ENCODE peak calls at places on chromosomes 6 and 20, in nine cellular contexts. One of them, this sample, is unnamed.

GRCh38 chr20:19540401-19540800 is 217.7 kb upstream of the RIN2 start:
- DNase-seq in BE2C: no peak
- DNase-seq in AG10803: no peak
- DNase-seq in mucosa of descending colon: no peak
- DNase-seq in CD4-positive, alpha-beta T cell: no peak
- DNase-seq in A549: no peak
- DNase-seq in psoas muscle: no peak
- DNase-seq in cardiac muscle cell: no peak
- DNase-seq in lower lobe of right lung: no peak
- DNase-seq in this sample: no peak

GRCh38 chr6:38488876-38489275 is 150.9 kb downstream of the BTBD9 start:
- DNase-seq in AG10803: no peak
- DNase-seq in BE2C: no peak
- DNase-seq in CD4-positive, alpha-beta T cell: no peak
- DNase-seq in cardiac muscle cell: no peak
- DNase-seq in A549: no peak
- DNase-seq in psoas muscle: no peak
- DNase-seq in mucosa of descending colon: no peak
- DNase-seq in lower lobe of right lung: no peak
- DNase-seq in this sample: no peak

GRCh38 chr20:63606701-63607100 is 20.2 kb downstream of the GMEB2 start:
- DNase-seq in lower lobe of right lung: no peak
- DNase-seq in psoas muscle: no peak
- DNase-seq in AG10803: no peak
- DNase-seq in CD4-positive, alpha-beta T cell: no peak
- DNase-seq in mucosa of descending colon: no peak
- DNase-seq in A549: no peak
- DNase-seq in cardiac muscle cell: no peak
- DNase-seq in BE2C: no peak
- DNase-seq in this sample: no peak

GRCh38 chr20:58650181-58650775 is 805 bp upstream of the STX16 start:
- DNase-seq in psoas muscle: no peak
- DNase-seq in CD4-positive, alpha-beta T cell: peak; percentile 37
- DNase-seq in lower lobe of right lung: peak; percentile 64
- DNase-seq in mucosa of descending colon: peak; percentile 68
- DNase-seq in AG10803: no peak
- DNase-seq in BE2C: no peak
- DNase-seq in A549: no peak
- DNase-seq in cardiac muscle cell: peak; percentile 41
- DNase-seq in this sample: no peak

GRCh38 chr6:89035252-89036106 is 45.1 kb upstream of the PNRC1 start:
- DNase-seq in A549: peak; percentile 93
- DNase-seq in AG10803: peak; percentile 99
- DNase-seq in psoas muscle: peak; percentile 92
- DNase-seq in BE2C: no peak
- DNase-seq in lower lobe of right lung: peak; percentile 70
- DNase-seq in mucosa of descending colon: peak; percentile 86
- DNase-seq in cardiac muscle cell: peak; percentile 54
- DNase-seq in CD4-positive, alpha-beta T cell: no peak
- DNase-seq in this sample: peak; percentile 62

GRCh38 chr6:54515013-54515412 is 206.8 kb downstream of the TINAG start:
- DNase-seq in BE2C: no peak
- DNase-seq in AG10803: no peak
- DNase-seq in lower lobe of right lung: no peak
- DNase-seq in A549: no peak
- DNase-seq in mucosa of descending colon: no peak
- DNase-seq in CD4-positive, alpha-beta T cell: no peak
- DNase-seq in psoas muscle: no peak
- DNase-seq in cardiac muscle cell: no peak
- DNase-seq in this sample: no peak

GRCh38 chr6:141634269-141634668 is 498.5 kb upstream of the GJE1 start:
- DNase-seq in psoas muscle: no peak
- DNase-seq in mucosa of descending colon: no peak
- DNase-seq in BE2C: no peak
- DNase-seq in cardiac muscle cell: no peak
- DNase-seq in A549: no peak
- DNase-seq in lower lobe of right lung: no peak
- DNase-seq in CD4-positive, alpha-beta T cell: no peak
- DNase-seq in AG10803: no peak
- DNase-seq in this sample: no peak

GRCh38 chr20:48750941-48751620 is 76.7 kb downstream of the PREX1 start:
- DNase-seq in AG10803: no peak
- DNase-seq in A549: no peak
- DNase-seq in BE2C: no peak
- DNase-seq in cardiac muscle cell: no peak
- DNase-seq in psoas muscle: peak; percentile 39
- DNase-seq in lower lobe of right lung: peak; percentile 82
- DNase-seq in CD4-positive, alpha-beta T cell: peak; percentile 45
- DNase-seq in mucosa of descending colon: peak; percentile 78
- DNase-seq in this sample: peak; percentile 21

GRCh38 chr20:26276811-26277210 is 580.2 kb upstream of the ZNF337 start:
- DNase-seq in AG10803: peak; percentile 10
- DNase-seq in BE2C: peak; percentile 70
- DNase-seq in A549: no peak
- DNase-seq in mucosa of descending colon: no peak
- DNase-seq in CD4-positive, alpha-beta T cell: no peak
- DNase-seq in lower lobe of right lung: no peak
- DNase-seq in psoas muscle: no peak
- DNase-seq in cardiac muscle cell: peak; percentile 1
- DNase-seq in this sample: no peak

GRCh38 chr6:166275714-166276166 is 32.5 kb downstream of the PRR18 start:
- DNase-seq in lower lobe of right lung: peak; percentile 87
- DNase-seq in psoas muscle: peak; percentile 56
- DNase-seq in mucosa of descending colon: peak; percentile 76
- DNase-seq in BE2C: peak; percentile 72
- DNase-seq in cardiac muscle cell: peak; percentile 72
- DNase-seq in CD4-positive, alpha-beta T cell: peak; percentile 79
- DNase-seq in AG10803: peak; percentile 40
- DNase-seq in A549: peak; percentile 40
- DNase-seq in this sample: peak; percentile 89

GRCh38 chr20:5195655-5196054 is 68.8 kb downstream of the CDS2 start:
- DNase-seq in BE2C: no peak
- DNase-seq in lower lobe of right lung: no peak
- DNase-seq in CD4-positive, alpha-beta T cell: no peak
- DNase-seq in psoas muscle: no peak
- DNase-seq in mucosa of descending colon: no peak
- DNase-seq in AG10803: peak; percentile 53
- DNase-seq in A549: no peak
- DNase-seq in cardiac muscle cell: no peak
- DNase-seq in this sample: no peak

GRCh38 chr6:4145083-4145482 is 9.7 kb upstream of the ECI2 start:
- DNase-seq in lower lobe of right lung: no peak
- DNase-seq in BE2C: no peak
- DNase-seq in AG10803: no peak
- DNase-seq in mucosa of descending colon: no peak
- DNase-seq in psoas muscle: no peak
- DNase-seq in cardiac muscle cell: no peak
- DNase-seq in A549: no peak
- DNase-seq in CD4-positive, alpha-beta T cell: no peak
- DNase-seq in this sample: no peak

GRCh38 chr6:170112583-170112860 is 178.4 kb downstream of the DLL1 start:
- DNase-seq in mucosa of descending colon: no peak
- DNase-seq in BE2C: no peak
- DNase-seq in cardiac muscle cell: no peak
- DNase-seq in A549: no peak
- DNase-seq in psoas muscle: no peak
- DNase-seq in AG10803: no peak
- DNase-seq in lower lobe of right lung: no peak
- DNase-seq in CD4-positive, alpha-beta T cell: no peak
- DNase-seq in this sample: no peak

GRCh38 chr20:35729283-35729807 is 12.7 kb downstream of the RBM39 start:
- DNase-seq in cardiac muscle cell: no peak
- DNase-seq in psoas muscle: no peak
- DNase-seq in mucosa of descending colon: no peak
- DNase-seq in AG10803: no peak
- DNase-seq in BE2C: no peak
- DNase-seq in A549: no peak
- DNase-seq in CD4-positive, alpha-beta T cell: no peak
- DNase-seq in lower lobe of right lung: no peak
- DNase-seq in this sample: no peak

GRCh38 chr6:151765444-151765886 is 42.0 kb upstream of the ESR1 start:
- DNase-seq in A549: peak; percentile 56
- DNase-seq in cardiac muscle cell: peak; percentile 67
- DNase-seq in mucosa of descending colon: no peak
- DNase-seq in CD4-positive, alpha-beta T cell: peak; percentile 14
- DNase-seq in lower lobe of right lung: no peak
- DNase-seq in psoas muscle: no peak
- DNase-seq in AG10803: peak; percentile 89
- DNase-seq in BE2C: peak; percentile 45
- DNase-seq in this sample: peak; percentile 50

GRCh38 chr6:151763303-151763702 is 44.2 kb upstream of the ESR1 start:
- DNase-seq in A549: no peak
- DNase-seq in CD4-positive, alpha-beta T cell: no peak
- DNase-seq in BE2C: no peak
- DNase-seq in psoas muscle: no peak
- DNase-seq in AG10803: peak; percentile 67
- DNase-seq in cardiac muscle cell: no peak
- DNase-seq in lower lobe of right lung: no peak
- DNase-seq in mucosa of descending colon: no peak
- DNase-seq in this sample: no peak

GRCh38 chr6:151762817-151763216 is 44.7 kb upstream of the ESR1 start:
- DNase-seq in A549: no peak
- DNase-seq in psoas muscle: no peak
- DNase-seq in lower lobe of right lung: no peak
- DNase-seq in CD4-positive, alpha-beta T cell: no peak
- DNase-seq in mucosa of descending colon: no peak
- DNase-seq in BE2C: no peak
- DNase-seq in cardiac muscle cell: no peak
- DNase-seq in AG10803: no peak
- DNase-seq in this sample: no peak

GRCh38 chr6:151760486-151760885 is 47.0 kb upstream of the ESR1 start:
- DNase-seq in cardiac muscle cell: no peak
- DNase-seq in BE2C: no peak
- DNase-seq in CD4-positive, alpha-beta T cell: no peak
- DNase-seq in psoas muscle: no peak
- DNase-seq in mucosa of descending colon: no peak
- DNase-seq in lower lobe of right lung: no peak
- DNase-seq in AG10803: no peak
- DNase-seq in A549: no peak
- DNase-seq in this sample: no peak

GRCh38 chr6:151763938-151764680 is 43.4 kb upstream of the ESR1 start:
- DNase-seq in lower lobe of right lung: peak; percentile 95
- DNase-seq in mucosa of descending colon: peak; percentile 91
- DNase-seq in psoas muscle: peak; percentile 91
- DNase-seq in BE2C: peak; percentile 71
- DNase-seq in A549: peak; percentile 53
- DNase-seq in AG10803: peak; percentile 88
- DNase-seq in cardiac muscle cell: peak; percentile 86
- DNase-seq in CD4-positive, alpha-beta T cell: peak; percentile 4
- DNase-seq in this sample: peak; percentile 81
- TF ChIP-seq CTCF in lower lobe of right lung: peak; percentile 67
- TF ChIP-seq CTCF in mucosa of descending colon: no peak
- TF ChIP-seq CTCF in psoas muscle: peak; percentile 58
- TF ChIP-seq CTCF in BE2C: peak; percentile 83
- TF ChIP-seq CTCF in A549: peak; percentile 53
- TF ChIP-seq CTCF in AG10803: peak; percentile 80
- TF ChIP-seq CTCF in cardiac muscle cell: peak; percentile 83
- TF ChIP-seq CTCF in CD4-positive, alpha-beta T cell: peak; percentile 40
- TF ChIP-seq CTCF in this sample: peak; percentile 39

GRCh38 chr6:151081658-151082057 is 158.1 kb upstream of the AKAP12 start:
- DNase-seq in CD4-positive, alpha-beta T cell: no peak
- DNase-seq in BE2C: no peak
- DNase-seq in AG10803: no peak
- DNase-seq in cardiac muscle cell: peak; percentile 22
- DNase-seq in mucosa of descending colon: no peak
- DNase-seq in A549: no peak
- DNase-seq in psoas muscle: no peak
- DNase-seq in lower lobe of right lung: no peak
- DNase-seq in this sample: no peak

GRCh38 chr6:151075527-151075926 is 164.2 kb upstream of the AKAP12 start:
- DNase-seq in lower lobe of right lung: no peak
- DNase-seq in psoas muscle: no peak
- DNase-seq in AG10803: peak; percentile 58
- DNase-seq in BE2C: no peak
- DNase-seq in A549: no peak
- DNase-seq in mucosa of descending colon: no peak
- DNase-seq in CD4-positive, alpha-beta T cell: no peak
- DNase-seq in cardiac muscle cell: no peak
- DNase-seq in this sample: no peak

GRCh38 chr6:151082079-151082478 is 157.7 kb upstream of the AKAP12 start:
- DNase-seq in AG10803: no peak
- DNase-seq in CD4-positive, alpha-beta T cell: no peak
- DNase-seq in BE2C: no peak
- DNase-seq in mucosa of descending colon: no peak
- DNase-seq in A549: peak; percentile 55
- DNase-seq in psoas muscle: no peak
- DNase-seq in lower lobe of right lung: no peak
- DNase-seq in cardiac muscle cell: no peak
- DNase-seq in this sample: no peak

GRCh38 chr6:151075943-151076555 is 163.7 kb upstream of the AKAP12 start:
- DNase-seq in AG10803: no peak
- DNase-seq in lower lobe of right lung: no peak
- DNase-seq in CD4-positive, alpha-beta T cell: no peak
- DNase-seq in mucosa of descending colon: no peak
- DNase-seq in psoas muscle: no peak
- DNase-seq in A549: no peak
- DNase-seq in cardiac muscle cell: no peak
- DNase-seq in BE2C: no peak
- DNase-seq in this sample: no peak

GRCh38 chr6:151078655-151079054 is 161.1 kb upstream of the AKAP12 start:
- DNase-seq in CD4-positive, alpha-beta T cell: no peak
- DNase-seq in lower lobe of right lung: no peak
- DNase-seq in cardiac muscle cell: no peak
- DNase-seq in mucosa of descending colon: no peak
- DNase-seq in AG10803: no peak
- DNase-seq in psoas muscle: no peak
- DNase-seq in A549: no peak
- DNase-seq in BE2C: no peak
- DNase-seq in this sample: no peak
- TF ChIP-seq CTCF in CD4-positive, alpha-beta T cell: no peak
- TF ChIP-seq CTCF in lower lobe of right lung: no peak
- TF ChIP-seq CTCF in cardiac muscle cell: no peak
- TF ChIP-seq CTCF in mucosa of descending colon: no peak
- TF ChIP-seq CTCF in AG10803: no peak
- TF ChIP-seq CTCF in psoas muscle: no peak
- TF ChIP-seq CTCF in A549: no peak
- TF ChIP-seq CTCF in BE2C: no peak
- TF ChIP-seq CTCF in this sample: no peak

DNA sequence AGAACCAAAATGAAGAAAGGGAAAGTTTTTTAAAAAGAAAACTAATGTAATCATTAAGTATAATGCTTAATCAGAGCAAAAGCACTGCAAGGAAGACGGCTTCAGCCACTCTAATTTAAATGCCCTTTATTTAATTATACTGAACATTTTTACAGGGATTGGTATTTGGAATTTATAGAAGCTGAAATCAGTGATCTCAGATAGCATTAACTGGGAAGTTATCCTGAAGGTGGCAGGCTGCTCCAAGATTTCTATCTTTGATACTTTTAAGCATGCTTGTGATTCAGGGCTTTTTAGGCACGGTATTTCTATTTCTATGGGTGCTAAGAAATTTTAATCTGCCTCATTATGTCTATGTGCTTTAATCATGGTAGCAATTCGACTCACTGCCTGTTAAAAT is 1.3 kb upstream of the NDUFAF4 start:
- DNase-seq in BE2C: no peak
- DNase-seq in mucosa of descending colon: no peak
- DNase-seq in psoas muscle: no peak
- DNase-seq in lower lobe of right lung: no peak
- DNase-seq in A549: peak; percentile 43
- DNase-seq in AG10803: peak; percentile 54
- DNase-seq in CD4-positive, alpha-beta T cell: no peak
- DNase-seq in cardiac muscle cell: peak; percentile 15
- DNase-seq in this sample: peak; percentile 18
- TF ChIP-seq CTCF in BE2C: peak; percentile 41
- TF ChIP-seq CTCF in mucosa of descending colon: no peak
- TF ChIP-seq CTCF in psoas muscle: peak; percentile 52
- TF ChIP-seq CTCF in lower lobe of right lung: peak; percentile 39
- TF ChIP-seq CTCF in A549: peak; percentile 58
- TF ChIP-seq CTCF in AG10803: peak; percentile 69
- TF ChIP-seq CTCF in CD4-positive, alpha-beta T cell: no peak
- TF ChIP-seq CTCF in cardiac muscle cell: peak; percentile 30
- TF ChIP-seq CTCF in this sample: no peak

GRCh38 chr6:138107078-138107751 is at the start of gene PERP:
- DNase-seq in cardiac muscle cell: peak; percentile 78
- DNase-seq in BE2C: peak; percentile 33
- DNase-seq in lower lobe of right lung: peak; percentile 85
- DNase-seq in CD4-positive, alpha-beta T cell: peak; percentile 61
- DNase-seq in psoas muscle: peak; percentile 75
- DNase-seq in A549: peak; percentile 68
- DNase-seq in mucosa of descending colon: peak; percentile 92
- DNase-seq in AG10803: peak; percentile 50
- DNase-seq in this sample: peak; percentile 83
- TF ChIP-seq CTCF in cardiac muscle cell: no peak
- TF ChIP-seq CTCF in BE2C: no peak
- TF ChIP-seq CTCF in lower lobe of right lung: no peak
- TF ChIP-seq CTCF in CD4-positive, alpha-beta T cell: no peak
- TF ChIP-seq CTCF in psoas muscle: no peak
- TF ChIP-seq CTCF in A549: peak; percentile 23
- TF ChIP-seq CTCF in mucosa of descending colon: no peak
- TF ChIP-seq CTCF in AG10803: no peak
- TF ChIP-seq CTCF in this sample: no peak

This sample was measured in Calu3.